ENCODE peak calls at places on chromosomes 5 and 9, in six cellular contexts. Q, A, Y, K, C and E are unnamed samples.

GRCh38 chr5:143148461-143149170 is 254.9 kb downstream of the NR3C1 start:
- DNase-seq in Q (no peak), A (no peak), Y (no peak), K (no peak), C (no peak), E (no peak)

GRCh38 chr9:2596003-2596402 is 25.6 kb upstream of the VLDLR start:
- DNase-seq in Q (no peak), A (no peak), Y (no peak), K (no peak), C (no peak), E (no peak)

GRCh38 chr9:109914280-109915027 is 134.5 kb downstream of the PALM2AKAP2 start:
- DNase-seq in Q (no peak), A (no peak), Y (peak; percentile 95), K (no peak), C (no peak), E (no peak)

GRCh38 chr9:2771661-2772060 is 54.4 kb downstream of the KCNV2 start:
- DNase-seq in Q (no peak), A (no peak), Y (peak; percentile 36), K (no peak), C (no peak), E (no peak)

GRCh38 chr5:68007446-68007845 is 208.1 kb upstream of the PIK3R1 start:
- DNase-seq in Q (no peak), A (no peak), Y (no peak), K (no peak), C (no peak), E (no peak)

GRCh38 chr9:70412678-70413426 is 1.6 kb downstream of the KLF9 start:
- DNase-seq in Q (peak; percentile 9), A (peak; percentile 25), Y (peak; percentile 89), K (peak; percentile 81), C (peak; percentile 29), E (peak; percentile 62)

GRCh38 chr9:137320555-137321384 is 18.7 kb upstream of the NRARP start:
- DNase-seq in Q (no peak), A (peak; percentile 14), Y (no peak), K (peak; percentile 92), C (peak; percentile 58), E (no peak)

GRCh38 chr5:1724822-1725602 is 74.6 kb downstream of the MRPL36 start:
- DNase-seq in Q (no peak), A (no peak), Y (peak; percentile 15), K (no peak), C (peak; percentile 86), E (no peak)

GRCh38 chr5:172773481-172774469 is 2.8 kb upstream of the DUSP1 start:
- DNase-seq in Q (no peak), A (no peak), Y (peak; percentile 66), K (no peak), C (no peak), E (no peak)

GRCh38 chr9:91197232-91198181 is 164.2 kb downstream of the AUH start:
- DNase-seq in Q (peak; percentile 39), A (peak; percentile 69), Y (peak; percentile 94), K (peak; percentile 70), C (no peak), E (peak; percentile 20)

GRCh38 chr9:2023532-2023931 is 8.4 kb downstream of the SMARCA2 start:
- DNase-seq in Q (no peak), A (no peak), Y (no peak), K (peak; percentile 53), C (no peak), E (no peak)

GRCh38 chr5:60161340-60161934 is 267.9 kb upstream of the PDE4D start:
- DNase-seq in Q (no peak), A (peak; percentile 17), Y (peak; percentile 47), K (peak; percentile 28), C (no peak), E (no peak)

GRCh38 chr5:139126711-139127111 is 71.5 kb downstream of the SIL1 start:
- DNase-seq in Q (no peak), A (no peak), Y (no peak), K (no peak), C (no peak), E (no peak)

GRCh38 chr5:16178745-16179372 is 732 bp downstream of the MARCHF11 start:
- DNase-seq in Q (peak; percentile 30), A (peak; percentile 52), Y (peak; percentile 58), K (peak; percentile 60), C (peak; percentile 92), E (no peak)